ENCODE peak calls at places on chromosome 10, in seven cellular contexts. One of them, this sample, is unnamed.

GRCh38 chr10:90859321-90859751 is 1.5 kb upstream of the HTR7 start:
- DNase-seq in pancreas: no peak
- DNase-seq in kidney epithelial cell: no peak
- DNase-seq in upper lobe of right lung: no peak
- DNase-seq in cardiac muscle cell: no peak
- DNase-seq in dorsolateral prefrontal cortex: no peak
- DNase-seq in AG09309: no peak
- DNase-seq in this sample: no peak

GRCh38 chr10:50545846-50546245 is 77.9 kb downstream of the SGMS1 start:
- DNase-seq in pancreas: no peak
- DNase-seq in kidney epithelial cell: no peak
- DNase-seq in upper lobe of right lung: no peak
- DNase-seq in cardiac muscle cell: no peak
- DNase-seq in dorsolateral prefrontal cortex: no peak
- DNase-seq in AG09309: no peak
- DNase-seq in this sample: no peak

GRCh38 chr10:53209941-53210611 is 437.5 kb upstream of the MBL2 start:
- DNase-seq in pancreas: no peak
- DNase-seq in kidney epithelial cell: no peak
- DNase-seq in upper lobe of right lung: no peak
- DNase-seq in cardiac muscle cell: peak
- DNase-seq in dorsolateral prefrontal cortex: no peak
- DNase-seq in AG09309: no peak
- DNase-seq in this sample: no peak

GRCh38 chr10:11270135-11270857 is 252.6 kb downstream of the CELF2 start:
- DNase-seq in pancreas: peak
- DNase-seq in kidney epithelial cell: peak
- DNase-seq in upper lobe of right lung: peak
- DNase-seq in cardiac muscle cell: peak
- DNase-seq in dorsolateral prefrontal cortex: no peak
- DNase-seq in AG09309: no peak
- DNase-seq in this sample: no peak

GRCh38 chr10:104472957-104473745 is 119.5 kb downstream of the CFAP58 start:
- DNase-seq in pancreas: no peak
- DNase-seq in kidney epithelial cell: no peak
- DNase-seq in upper lobe of right lung: no peak
- DNase-seq in cardiac muscle cell: no peak
- DNase-seq in dorsolateral prefrontal cortex: no peak
- DNase-seq in AG09309: no peak
- DNase-seq in this sample: no peak

GRCh38 chr10:78350286-78350685 is 316.6 kb downstream of the RPS24 start:
- DNase-seq in pancreas: no peak
- DNase-seq in kidney epithelial cell: no peak
- DNase-seq in upper lobe of right lung: peak
- DNase-seq in cardiac muscle cell: no peak
- DNase-seq in dorsolateral prefrontal cortex: no peak
- DNase-seq in AG09309: no peak
- DNase-seq in this sample: no peak

GRCh38 chr10:119020627-119020946 is 8.9 kb upstream of the NANOS1 start:
- DNase-seq in pancreas: no peak
- DNase-seq in kidney epithelial cell: no peak
- DNase-seq in upper lobe of right lung: no peak
- DNase-seq in cardiac muscle cell: no peak
- DNase-seq in dorsolateral prefrontal cortex: no peak
- DNase-seq in AG09309: no peak
- DNase-seq in this sample: no peak

GRCh38 chr10:113494736-113495135 is 58.1 kb upstream of the HABP2 start:
- DNase-seq in pancreas: no peak
- DNase-seq in kidney epithelial cell: no peak
- DNase-seq in upper lobe of right lung: no peak
- DNase-seq in cardiac muscle cell: peak
- DNase-seq in dorsolateral prefrontal cortex: no peak
- DNase-seq in AG09309: no peak
- DNase-seq in this sample: no peak

GRCh38 chr10:95559466-95559865 is 1.7 kb downstream of the SORBS1 start:
- DNase-seq in pancreas: no peak
- DNase-seq in kidney epithelial cell: no peak
- DNase-seq in upper lobe of right lung: no peak
- DNase-seq in cardiac muscle cell: no peak
- DNase-seq in dorsolateral prefrontal cortex: no peak
- DNase-seq in AG09309: no peak
- DNase-seq in this sample: no peak

GRCh38 chr10:70785190-70785589 is at the start of gene TBATA:
- DNase-seq in pancreas: no peak
- DNase-seq in kidney epithelial cell: no peak
- DNase-seq in upper lobe of right lung: no peak
- DNase-seq in cardiac muscle cell: no peak
- DNase-seq in dorsolateral prefrontal cortex: no peak
- DNase-seq in AG09309: no peak
- DNase-seq in this sample: no peak

GRCh38 chr10:75014516-75015230 is 96.8 kb upstream of the SAMD8 start:
- DNase-seq in pancreas: no peak
- DNase-seq in kidney epithelial cell: no peak
- DNase-seq in upper lobe of right lung: no peak
- DNase-seq in cardiac muscle cell: no peak
- DNase-seq in dorsolateral prefrontal cortex: no peak
- DNase-seq in AG09309: no peak
- DNase-seq in this sample: no peak

GRCh38 chr10:110350812-110351211 is 46.1 kb upstream of the SMNDC1 start:
- DNase-seq in pancreas: no peak
- DNase-seq in kidney epithelial cell: no peak
- DNase-seq in upper lobe of right lung: no peak
- DNase-seq in cardiac muscle cell: no peak
- DNase-seq in dorsolateral prefrontal cortex: no peak
- DNase-seq in AG09309: no peak
- DNase-seq in this sample: no peak

GRCh38 chr10:74039561-74040145 is 41.7 kb downstream of the VCL start:
- DNase-seq in pancreas: no peak
- DNase-seq in kidney epithelial cell: no peak
- DNase-seq in upper lobe of right lung: no peak
- DNase-seq in cardiac muscle cell: peak
- DNase-seq in dorsolateral prefrontal cortex: no peak
- DNase-seq in AG09309: peak
- DNase-seq in this sample: no peak

GRCh38 chr10:33263453-33263852 is 71.0 kb downstream of the NRP1 start:
- DNase-seq in pancreas: no peak
- DNase-seq in kidney epithelial cell: no peak
- DNase-seq in upper lobe of right lung: no peak
- DNase-seq in cardiac muscle cell: no peak
- DNase-seq in dorsolateral prefrontal cortex: no peak
- DNase-seq in AG09309: peak
- DNase-seq in this sample: no peak

GRCh38 chr10:26449726-26450125 is 11.6 kb downstream of the APBB1IP start:
- DNase-seq in pancreas: no peak
- DNase-seq in kidney epithelial cell: no peak
- DNase-seq in upper lobe of right lung: no peak
- DNase-seq in cardiac muscle cell: no peak
- DNase-seq in dorsolateral prefrontal cortex: no peak
- DNase-seq in AG09309: no peak
- DNase-seq in this sample: no peak

DNA sequence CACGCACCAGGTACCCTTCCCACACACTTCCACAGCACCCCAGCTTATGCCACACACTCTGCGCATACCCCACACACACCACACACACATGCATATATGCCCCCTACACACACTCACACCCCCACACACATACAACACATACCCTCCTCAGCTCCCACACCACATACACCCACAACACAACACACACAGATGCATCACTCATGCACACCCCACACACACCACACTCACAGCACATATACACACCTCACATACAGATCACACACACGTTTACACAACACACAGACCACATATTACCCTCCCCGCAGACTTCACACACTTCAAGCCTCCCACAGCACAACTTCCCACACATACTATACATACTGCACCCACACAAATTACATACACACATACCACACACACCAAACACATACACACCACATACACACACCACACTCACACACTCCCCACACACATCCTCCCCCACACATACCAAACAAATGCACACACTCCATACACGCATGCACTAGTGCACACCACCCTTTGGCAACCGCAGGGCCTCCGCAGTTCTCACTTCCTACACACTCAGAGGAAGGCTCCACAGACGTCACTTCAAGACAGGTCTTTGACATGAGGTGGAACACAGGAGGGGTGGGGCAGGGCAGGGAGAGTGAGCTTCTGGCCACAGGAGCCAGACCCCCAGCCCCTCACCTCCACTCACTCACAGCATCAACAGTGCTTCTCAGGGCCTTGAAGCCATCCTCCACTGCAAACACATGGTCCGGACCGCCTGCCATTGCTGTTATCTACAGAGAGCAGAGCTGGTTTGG is 18.5 kb upstream of the ANTXRL start:
- DNase-seq in pancreas: no peak
- DNase-seq in kidney epithelial cell: no peak
- DNase-seq in upper lobe of right lung: no peak
- DNase-seq in cardiac muscle cell: no peak
- DNase-seq in dorsolateral prefrontal cortex: no peak
- DNase-seq in AG09309: no peak
- DNase-seq in this sample: no peak
- H3K4me3 ChIP-seq in pancreas: no peak
- H3K4me3 ChIP-seq in kidney epithelial cell: no peak
- H3K4me3 ChIP-seq in upper lobe of right lung: peak
- H3K4me3 ChIP-seq in cardiac muscle cell: no peak
- H3K4me3 ChIP-seq in dorsolateral prefrontal cortex: no peak
- H3K4me3 ChIP-seq in AG09309: no peak
- H3K4me3 ChIP-seq in this sample: no peak

GRCh38 chr10:97682042-97682441 is 5.0 kb downstream of the AVPI1 start:
- DNase-seq in pancreas: no peak
- DNase-seq in kidney epithelial cell: no peak
- DNase-seq in upper lobe of right lung: no peak
- DNase-seq in cardiac muscle cell: no peak
- DNase-seq in dorsolateral prefrontal cortex: no peak
- DNase-seq in AG09309: no peak
- DNase-seq in this sample: no peak

GRCh38 chr10:97685395-97685958 is 1.6 kb downstream of the AVPI1 start:
- DNase-seq in pancreas: peak
- DNase-seq in kidney epithelial cell: no peak
- DNase-seq in upper lobe of right lung: peak
- DNase-seq in cardiac muscle cell: peak
- DNase-seq in dorsolateral prefrontal cortex: no peak
- DNase-seq in AG09309: no peak
- DNase-seq in this sample: no peak

GRCh38 chr10:97686301-97686961 is 610 bp downstream of the AVPI1 start:
- DNase-seq in pancreas: no peak
- DNase-seq in kidney epithelial cell: no peak
- DNase-seq in upper lobe of right lung: no peak
- DNase-seq in cardiac muscle cell: no peak
- DNase-seq in dorsolateral prefrontal cortex: no peak
- DNase-seq in AG09309: no peak
- DNase-seq in this sample: no peak

GRCh38 chr10:97684866-97685394 is 2.1 kb downstream of the AVPI1 start:
- DNase-seq in pancreas: no peak
- DNase-seq in kidney epithelial cell: no peak
- DNase-seq in upper lobe of right lung: no peak
- DNase-seq in cardiac muscle cell: no peak
- DNase-seq in dorsolateral prefrontal cortex: no peak
- DNase-seq in AG09309: no peak
- DNase-seq in this sample: no peak

GRCh38 chr10:97683556-97684357 is 3.3 kb downstream of the AVPI1 start:
- DNase-seq in pancreas: no peak
- DNase-seq in kidney epithelial cell: no peak
- DNase-seq in upper lobe of right lung: no peak
- DNase-seq in cardiac muscle cell: no peak
- DNase-seq in dorsolateral prefrontal cortex: no peak
- DNase-seq in AG09309: no peak
- DNase-seq in this sample: no peak
- TF ChIP-seq CTCF in pancreas: no peak
- TF ChIP-seq CTCF in kidney epithelial cell: no peak
- TF ChIP-seq CTCF in upper lobe of right lung: no peak
- TF ChIP-seq CTCF in cardiac muscle cell: no peak
- TF ChIP-seq CTCF in dorsolateral prefrontal cortex: no peak
- TF ChIP-seq CTCF in AG09309: peak
- TF ChIP-seq CTCF in this sample: no peak

GRCh38 chr10:68156373-68157185 is 47.3 kb downstream of the MYPN start:
- DNase-seq in pancreas: no peak
- DNase-seq in kidney epithelial cell: no peak
- DNase-seq in upper lobe of right lung: no peak
- DNase-seq in cardiac muscle cell: peak
- DNase-seq in dorsolateral prefrontal cortex: no peak
- DNase-seq in AG09309: no peak
- DNase-seq in this sample: no peak

GRCh38 chr10:68153473-68154210 is 44.4 kb downstream of the MYPN start:
- DNase-seq in pancreas: no peak
- DNase-seq in kidney epithelial cell: peak
- DNase-seq in upper lobe of right lung: no peak
- DNase-seq in cardiac muscle cell: peak
- DNase-seq in dorsolateral prefrontal cortex: no peak
- DNase-seq in AG09309: peak
- DNase-seq in this sample: no peak

GRCh38 chr10:68151453-68151852 is 42.2 kb downstream of the MYPN start:
- DNase-seq in pancreas: no peak
- DNase-seq in kidney epithelial cell: no peak
- DNase-seq in upper lobe of right lung: no peak
- DNase-seq in cardiac muscle cell: no peak
- DNase-seq in dorsolateral prefrontal cortex: no peak
- DNase-seq in AG09309: no peak
- DNase-seq in this sample: no peak

GRCh38 chr10:68155615-68156205 is 46.4 kb downstream of the MYPN start:
- DNase-seq in pancreas: no peak
- DNase-seq in kidney epithelial cell: no peak
- DNase-seq in upper lobe of right lung: no peak
- DNase-seq in cardiac muscle cell: peak
- DNase-seq in dorsolateral prefrontal cortex: no peak
- DNase-seq in AG09309: no peak
- DNase-seq in this sample: no peak

GRCh38 chr10:68154211-68154497 is 44.9 kb downstream of the MYPN start:
- DNase-seq in pancreas: peak
- DNase-seq in kidney epithelial cell: no peak
- DNase-seq in upper lobe of right lung: no peak
- DNase-seq in cardiac muscle cell: peak
- DNase-seq in dorsolateral prefrontal cortex: peak
- DNase-seq in AG09309: no peak
- DNase-seq in this sample: no peak
- H3K4me3 ChIP-seq in pancreas: no peak
- H3K4me3 ChIP-seq in kidney epithelial cell: no peak
- H3K4me3 ChIP-seq in upper lobe of right lung: no peak
- H3K4me3 ChIP-seq in cardiac muscle cell: no peak
- H3K4me3 ChIP-seq in dorsolateral prefrontal cortex: peak
- H3K4me3 ChIP-seq in AG09309: no peak
- H3K4me3 ChIP-seq in this sample: no peak

GRCh38 chr10:125370578-125370977 is 210.2 kb upstream of the CTBP2 start:
- DNase-seq in pancreas: no peak
- DNase-seq in kidney epithelial cell: no peak
- DNase-seq in upper lobe of right lung: no peak
- DNase-seq in cardiac muscle cell: peak
- DNase-seq in dorsolateral prefrontal cortex: no peak
- DNase-seq in AG09309: no peak
- DNase-seq in this sample: no peak

GRCh38 chr10:125377368-125377767 is 217.0 kb upstream of the CTBP2 start:
- DNase-seq in pancreas: no peak
- DNase-seq in kidney epithelial cell: no peak
- DNase-seq in upper lobe of right lung: no peak
- DNase-seq in cardiac muscle cell: no peak
- DNase-seq in dorsolateral prefrontal cortex: no peak
- DNase-seq in AG09309: peak
- DNase-seq in this sample: no peak

GRCh38 chr10:125373546-125373945 is 213.2 kb upstream of the CTBP2 start:
- DNase-seq in pancreas: no peak
- DNase-seq in kidney epithelial cell: no peak
- DNase-seq in upper lobe of right lung: no peak
- DNase-seq in cardiac muscle cell: no peak
- DNase-seq in dorsolateral prefrontal cortex: no peak
- DNase-seq in AG09309: no peak
- DNase-seq in this sample: no peak

GRCh38 chr10:125379592-125379991 is 219.2 kb upstream of the CTBP2 start:
- DNase-seq in pancreas: no peak
- DNase-seq in kidney epithelial cell: no peak
- DNase-seq in upper lobe of right lung: no peak
- DNase-seq in cardiac muscle cell: no peak
- DNase-seq in dorsolateral prefrontal cortex: no peak
- DNase-seq in AG09309: no peak
- DNase-seq in this sample: no peak

GRCh38 chr10:125375210-125375609 is 214.8 kb upstream of the CTBP2 start:
- DNase-seq in pancreas: no peak
- DNase-seq in kidney epithelial cell: peak
- DNase-seq in upper lobe of right lung: no peak
- DNase-seq in cardiac muscle cell: no peak
- DNase-seq in dorsolateral prefrontal cortex: no peak
- DNase-seq in AG09309: no peak
- DNase-seq in this sample: no peak
- TF ChIP-seq CTCF in pancreas: no peak
- TF ChIP-seq CTCF in kidney epithelial cell: peak
- TF ChIP-seq CTCF in upper lobe of right lung: no peak
- TF ChIP-seq CTCF in cardiac muscle cell: no peak
- TF ChIP-seq CTCF in dorsolateral prefrontal cortex: no peak
- TF ChIP-seq CTCF in AG09309: peak
- TF ChIP-seq CTCF in this sample: no peak